ENCODE peak calls at places on chromosomes 3 and 15, in seven cellular contexts. C is endodermal cell; S is CD4-positive, alpha-beta T cell; W is mammary epithelial cell; P is PC-9; L is right lobe of liver; J is astrocyte of the spinal cord. E is an unnamed sample.

GRCh38 chr15:37818152-37818677 is 116.2 kb upstream of the TMCO5A start:
- DNase-seq in W (no peak), C (no peak), P (no peak), S (no peak), L (no peak), J (no peak), E (no peak)

GRCh38 chr15:73717802-73718201 is 33.6 kb downstream of the CD276 start:
- DNase-seq in L (no peak), S (no peak), J (no peak), C (peak), P (no peak), W (no peak), E (no peak)

GRCh38 chr15:93139436-93139835 is 50.4 kb upstream of the RGMA start:
- DNase-seq in P (no peak), S (no peak), J (no peak), W (no peak), C (no peak), L (no peak), E (no peak)

GRCh38 chr15:98609144-98609852 is 39.0 kb upstream of the IGF1R start:
- DNase-seq in P (peak), C (peak), J (peak), L (no peak), S (no peak), W (peak), E (no peak)

GRCh38 chr15:38895326-38896282 is 331.0 kb upstream of the RASGRP1 start:
- DNase-seq in P (no peak), S (no peak), J (peak), W (peak), L (no peak), C (no peak), E (no peak)

GRCh38 chr3:18424213-18424861 is 802 bp downstream of the SATB1 start:
- DNase-seq in W (no peak), C (no peak), J (no peak), P (no peak), L (peak), S (no peak), E (no peak)

GRCh38 chr15:60070838-60071493 is 66.9 kb downstream of the FOXB1 start:
- DNase-seq in W (peak), P (peak), C (no peak), S (no peak), J (peak), L (no peak), E (no peak)

GRCh38 chr3:187454416-187454815 is 86.2 kb downstream of the RTP4 start:
- DNase-seq in L (no peak), C (peak), J (no peak), S (no peak), W (no peak), P (no peak), E (no peak)

GRCh38 chr3:194748229-194748628 is 62.5 kb downstream of the FAM43A start:
- DNase-seq in J (no peak), P (no peak), W (no peak), S (no peak), C (no peak), L (no peak), E (no peak)

GRCh38 chr3:42213417-42213816 is 52.6 kb downstream of the CCK start:
- DNase-seq in L (no peak), S (no peak), P (no peak), C (peak), J (no peak), W (no peak), E (no peak)

GRCh38 chr15:40248006-40248783 is 9.3 kb downstream of the PAK6 start:
- DNase-seq in S (no peak), L (no peak), C (no peak), J (no peak), P (no peak), W (no peak), E (no peak)

GRCh38 chr15:87827126-87827525 is 429.4 kb downstream of the NTRK3 start:
- DNase-seq in J (peak), C (no peak), P (no peak), L (no peak), W (no peak), S (no peak), E (no peak)

GRCh38 chr3:134600685-134601502 is 49.9 kb downstream of the KY start:
- DNase-seq in J (peak), P (no peak), C (peak), W (peak), L (peak), S (peak), E (peak)

GRCh38 chr3:169266986-169267385 is 396.5 kb downstream of the MECOM start:
- DNase-seq in W (no peak), S (no peak), L (no peak), C (no peak), J (no peak), P (no peak), E (no peak)

GRCh38 chr3:94739420-94739819 is 676.6 kb downstream of the NSUN3 start:
- DNase-seq in W (no peak), S (no peak), C (no peak), L (no peak), P (no peak), J (no peak), E (no peak)

GRCh38 chr15:65056868-65057548 is 10.8 kb downstream of the RASL12 start:
- DNase-seq in W (peak), S (no peak), J (no peak), L (no peak), P (peak), C (no peak), E (no peak)

GRCh38 chr15:26864664-26865191 is 2.1 kb upstream of the GABRA5 start:
- DNase-seq in J (peak), C (peak), P (no peak), W (peak), S (no peak), L (no peak), E (no peak)

GRCh38 chr3:31250116-31250813 is 282.5 kb upstream of the STT3B start:
- DNase-seq in S (no peak), W (peak), L (no peak), C (no peak), P (peak), J (no peak), E (no peak)

GRCh38 chr3:140292684-140293083 is 357.7 kb downstream of the CLSTN2 start:
- DNase-seq in C (no peak), W (peak), P (no peak), J (peak), S (no peak), L (no peak), E (no peak)

GRCh38 chr3:157089455-157090221 is 70.3 kb downstream of the CCNL1 start:
- DNase-seq in C (no peak), W (peak), J (no peak), S (no peak), L (no peak), P (peak), E (peak)

GRCh38 chr3:157086775-157087174 is 73.2 kb downstream of the CCNL1 start:
- DNase-seq in P (peak), J (no peak), L (no peak), C (no peak), W (no peak), S (no peak), E (no peak)

GRCh38 chr3:157087398-157088132 is 72.4 kb downstream of the CCNL1 start:
- DNase-seq in J (no peak), P (peak), W (peak), S (no peak), C (no peak), L (no peak), E (no peak)

GRCh38 chr3:157088133-157088488 is 71.8 kb downstream of the CCNL1 start:
- DNase-seq in P (peak), L (no peak), W (no peak), C (no peak), S (no peak), J (no peak), E (no peak)

DNA sequence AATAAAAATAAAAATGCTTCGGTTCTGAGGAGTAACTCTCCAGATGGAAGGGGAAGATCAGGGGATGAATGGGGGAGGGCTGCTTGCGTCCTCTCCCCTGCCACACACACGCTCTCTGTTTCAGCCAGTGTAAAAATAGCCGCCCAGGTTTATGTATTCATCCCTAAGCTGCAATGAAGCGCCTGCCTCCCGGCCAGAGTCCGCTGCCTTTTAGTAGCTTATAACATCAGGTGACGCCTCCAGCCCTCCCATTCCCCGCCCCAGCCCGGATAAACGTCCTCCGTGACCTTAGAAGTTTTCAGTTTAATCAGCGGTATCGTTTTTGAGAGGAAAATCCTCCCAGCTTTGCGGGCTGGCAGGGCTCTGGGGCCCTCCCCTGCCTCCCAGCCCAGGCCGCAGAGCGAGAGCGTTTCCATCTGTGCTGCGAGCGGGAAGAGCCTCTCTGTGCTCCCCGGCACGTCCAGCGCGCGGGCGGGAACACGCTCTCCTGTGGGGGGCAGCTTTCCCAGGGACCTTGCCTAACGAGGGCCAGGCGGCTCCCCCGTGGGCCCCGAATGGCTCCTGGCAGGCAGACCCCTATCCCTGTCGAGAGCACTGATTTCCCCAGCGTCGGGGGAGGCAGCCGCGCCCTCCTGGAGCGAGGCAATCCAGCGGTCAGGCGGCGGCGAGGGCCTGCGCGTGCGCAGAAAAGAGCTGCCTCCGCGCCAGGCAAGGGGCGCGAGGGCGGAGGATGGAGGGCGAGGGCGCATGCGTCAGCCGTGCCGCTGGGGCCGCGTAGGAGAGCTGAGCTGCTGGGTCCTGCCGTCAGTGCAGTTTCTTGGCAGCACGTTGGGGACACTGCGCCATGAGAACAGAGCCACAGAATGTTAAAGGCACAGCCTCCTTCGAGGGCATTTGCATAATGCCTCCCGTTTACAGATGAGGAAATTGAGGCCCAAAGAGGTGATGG is 71.2 kb downstream of the CCNL1 start:
- DNase-seq in J (peak), P (peak), C (peak), S (peak), L (peak), W (peak), E (peak)
- TF ChIP-seq CTCF in J (peak), P (no peak), C (peak), S (peak), L (no peak), W (no peak), E (no peak)

DNA sequence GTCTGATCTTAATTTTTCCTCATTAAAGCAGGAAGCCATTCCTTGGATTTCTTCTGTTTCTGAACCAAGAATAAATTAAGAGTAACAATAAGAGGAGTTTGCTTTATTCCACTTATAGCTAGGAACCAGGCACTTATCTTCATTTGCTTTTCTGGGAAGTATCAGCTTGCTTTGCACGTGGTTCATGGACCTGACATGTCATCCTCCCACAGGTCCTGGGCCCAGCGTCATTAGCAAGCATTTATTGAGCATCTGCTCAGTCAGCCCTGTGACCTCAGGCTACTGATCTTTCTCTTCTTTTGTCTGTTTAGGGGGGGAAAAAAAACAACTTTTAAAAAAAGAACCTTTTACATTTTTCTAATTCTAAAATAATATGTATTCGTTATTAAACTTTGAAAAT is 34.7 kb upstream of the CRTC3 start:
- DNase-seq in C (no peak), J (no peak), W (no peak), P (no peak), S (no peak), L (no peak), E (no peak)
- TF ChIP-seq CTCF in C (no peak), J (no peak), W (no peak), P (no peak), S (no peak), L (no peak), E (no peak)

GRCh38 chr3:142595951-142596725 is at the start of gene PLS1:
- DNase-seq in P (peak), L (peak), C (peak), W (peak), S (peak), J (peak), E (peak)
- TF ChIP-seq CTCF in P (no peak), L (no peak), C (no peak), W (no peak), S (no peak), J (no peak), E (no peak)

GRCh38 chr15:43509923-43510229 is 7.5 kb upstream of the MAP1A start:
- DNase-seq in C (no peak), J (no peak), L (no peak), S (no peak), P (no peak), W (no peak), E (no peak)

GRCh38 chr15:43513550-43513949 is 3.9 kb upstream of the MAP1A start:
- DNase-seq in P (no peak), W (no peak), J (no peak), L (no peak), C (no peak), S (no peak), E (no peak)

GRCh38 chr15:43510230-43511011 is 7.0 kb upstream of the MAP1A start:
- DNase-seq in S (peak), W (peak), J (peak), C (peak), L (peak), P (peak), E (peak)

GRCh38 chr15:43509002-43509922 is 8.1 kb upstream of the MAP1A start:
- DNase-seq in J (no peak), S (no peak), W (no peak), P (no peak), L (no peak), C (peak), E (no peak)

DNA sequence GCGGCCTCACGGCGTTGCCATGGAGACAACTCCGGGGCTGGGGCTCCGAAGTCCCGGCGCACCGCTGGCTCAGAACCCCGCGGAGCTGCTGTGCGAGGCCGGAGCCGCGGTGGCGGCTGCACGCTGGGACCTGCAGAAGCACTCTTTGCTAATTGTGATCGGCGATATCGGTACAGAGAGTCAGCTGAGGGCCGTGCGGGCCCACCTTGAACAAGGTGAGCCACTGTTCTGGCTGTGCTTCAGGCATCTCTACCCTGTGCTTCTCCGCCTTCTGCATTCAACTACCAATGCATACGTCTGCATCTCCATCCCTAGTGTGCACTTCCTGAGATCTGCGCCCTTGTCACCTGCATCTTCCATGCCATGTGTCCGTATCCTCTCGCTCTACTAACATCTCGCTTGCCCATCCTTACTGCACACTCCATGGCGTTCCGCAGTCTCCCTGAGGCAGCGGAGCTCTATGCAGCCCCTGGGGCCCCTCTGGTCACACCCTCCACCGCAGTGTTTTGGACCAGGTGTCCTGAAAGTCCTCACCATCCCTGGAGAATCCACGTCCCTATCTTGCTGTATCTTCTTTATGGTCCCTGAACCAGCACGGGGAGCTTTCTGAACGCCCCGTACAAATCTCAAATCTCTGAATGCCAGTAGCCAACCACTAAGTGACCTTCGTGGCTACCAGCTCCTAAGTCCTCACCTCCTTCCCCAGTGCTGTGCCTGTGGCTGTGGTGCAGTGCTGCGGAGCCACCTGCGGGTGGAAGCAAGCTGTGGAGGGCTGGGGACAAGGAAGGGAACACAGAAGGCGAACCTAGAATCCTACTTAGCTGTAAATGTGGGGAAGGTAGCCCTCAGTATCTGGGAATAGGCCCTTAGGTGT is 6.2 kb upstream of the MAP1A start:
- DNase-seq in L (no peak), S (no peak), C (peak), P (peak), W (no peak), J (no peak), E (no peak)
- TF ChIP-seq CTCF in L (no peak), S (no peak), C (peak), P (peak), W (peak), J (peak), E (no peak)

GRCh38 chr3:196987022-196987421 is 18.4 kb upstream of the PIGZ start:
- DNase-seq in J (no peak), W (no peak), C (no peak), L (peak), P (no peak), S (no peak), E (no peak)

GRCh38 chr3:196985298-196985697 is 16.7 kb upstream of the PIGZ start:
- DNase-seq in S (no peak), P (no peak), L (peak), J (no peak), C (no peak), W (no peak), E (no peak)

GRCh38 chr3:196988241-196989029 is 19.8 kb upstream of the PIGZ start:
- DNase-seq in C (peak), L (peak), J (no peak), W (no peak), P (no peak), S (no peak), E (peak)

GRCh38 chr3:196983186-196983585 is 14.6 kb upstream of the PIGZ start:
- DNase-seq in L (no peak), S (no peak), C (no peak), W (no peak), P (no peak), J (no peak), E (no peak)

GRCh38 chr3:196985954-196986885 is 17.6 kb upstream of the PIGZ start:
- DNase-seq in P (no peak), C (no peak), J (no peak), W (no peak), L (peak), S (no peak), E (no peak)
- TF ChIP-seq CTCF in P (peak), C (peak), J (no peak), W (no peak), L (no peak), S (no peak), E (no peak)

DNA sequence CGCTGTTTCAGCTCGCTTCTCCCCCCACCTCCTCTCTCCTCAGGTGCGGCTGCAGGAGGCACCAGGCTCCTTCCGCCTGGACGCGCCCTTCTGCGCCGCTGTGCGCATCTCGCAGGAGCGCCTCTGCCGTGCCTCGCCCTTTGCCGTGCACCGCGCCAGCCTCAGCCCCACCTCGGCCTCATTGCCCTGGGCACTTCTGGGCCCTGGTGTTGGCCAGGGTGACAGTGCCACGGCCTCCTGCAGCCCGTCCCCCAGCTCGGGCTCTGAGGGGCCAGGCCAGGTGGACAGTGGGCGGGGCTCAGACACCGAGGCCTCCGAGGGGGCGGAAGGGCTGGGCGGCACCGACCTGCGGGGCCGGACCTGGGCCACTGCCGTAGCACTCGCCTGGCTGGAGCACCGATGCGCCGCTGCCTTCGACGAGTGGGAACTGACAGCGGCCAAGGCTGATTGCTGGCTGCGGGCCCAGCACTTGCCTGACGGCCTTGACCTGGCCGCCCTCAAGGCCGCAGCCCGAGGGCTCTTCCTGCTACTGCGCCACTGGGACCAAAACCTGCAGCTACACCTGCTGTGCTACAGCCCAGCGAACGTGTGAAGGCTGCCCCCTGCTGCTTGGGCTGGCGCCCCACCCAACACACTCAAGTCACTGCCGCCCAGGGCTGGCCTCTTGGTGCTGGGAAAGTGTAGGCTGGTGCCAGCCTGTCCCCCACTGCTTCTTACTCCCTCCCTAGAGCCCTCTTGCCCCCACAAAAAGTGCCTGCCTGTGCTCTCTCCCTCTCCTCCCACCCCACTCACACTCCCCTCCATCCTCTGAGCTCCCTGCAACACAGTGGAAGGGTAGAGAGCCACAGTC is 7.1 kb downstream of the ALG3 start:
- DNase-seq in S (no peak), J (peak), L (peak), C (peak), P (peak), W (no peak), E (no peak)
- TF ChIP-seq CTCF in S (no peak), J (peak), L (peak), C (peak), P (peak), W (no peak), E (peak)

DNA sequence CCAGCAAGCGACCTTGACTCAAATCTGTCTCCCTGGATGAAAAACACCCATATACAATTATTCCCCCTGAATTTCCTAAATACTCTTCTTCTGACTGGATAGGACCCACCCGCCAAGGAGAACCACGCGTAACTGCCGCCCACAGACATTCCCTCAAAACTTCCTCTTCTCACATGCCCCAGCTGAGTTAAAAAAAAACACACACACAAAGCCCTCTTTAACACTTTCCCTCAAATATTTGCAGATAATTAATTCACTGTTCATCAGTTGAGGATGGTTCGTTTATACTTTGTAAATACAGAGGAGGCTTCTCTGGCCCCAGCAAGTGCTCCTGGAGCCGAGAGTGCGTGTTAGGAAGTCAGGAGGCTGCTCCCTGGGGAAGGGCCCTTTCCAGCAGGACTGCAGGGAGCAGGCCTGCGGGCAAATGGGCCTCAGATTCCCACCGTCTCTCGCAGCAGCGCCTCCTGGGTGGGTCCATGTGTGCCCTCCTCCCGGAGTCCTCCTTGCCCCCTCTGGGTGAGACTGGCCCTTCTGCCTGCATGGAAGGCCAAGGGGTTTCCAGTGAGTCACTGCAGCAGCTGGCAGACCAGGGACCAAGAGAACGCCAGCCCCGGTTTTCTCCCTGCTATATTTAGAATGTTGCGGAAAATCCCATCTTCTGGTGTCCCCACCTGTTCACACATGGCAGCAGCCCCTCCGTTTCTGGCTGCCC is 46.8 kb downstream of the MGLL start:
- DNase-seq in J (peak), P (no peak), L (no peak), C (peak), S (no peak), W (peak), E (no peak)
- TF ChIP-seq CTCF in J (no peak), P (no peak), L (no peak), C (no peak), S (no peak), W (no peak), E (no peak)